ENCODE peak calls at places on chromosomes 11 and 22, in four cellular contexts. J, T, Y and C are unnamed samples. For H3K4me1, the result is how much of the 10 kb centered on the place peaks cover.

GRCh38 chr11:36738292-36738861 is 140.3 kb upstream of the RAG2 start:
- ATAC-seq in Y (no peak), J (no peak), T (no peak), C (no peak)

GRCh38 chr11:44404736-44405395 is 94.9 kb upstream of the ALX4 start:
- ATAC-seq in T (no peak), J (no peak), Y (no peak), C (no peak)

GRCh38 chr22:31692186-31692886 is 30.3 kb upstream of the PISD start:
- ATAC-seq in Y (no peak), T (peak), J (no peak), C (no peak)

GRCh38 chr11:102589047-102589459 is 36.1 kb downstream of the MMP20 start:
- ATAC-seq in J (peak), T (no peak), Y (no peak), C (no peak)

GRCh38 chr11:3123761-3124733 is 41.1 kb downstream of the OSBPL5 start:
- ATAC-seq in J (peak), T (peak), Y (peak), C (peak)

GRCh38 chr11:44806631-44807030 is 79.9 kb downstream of the TSPAN18 start:
- ATAC-seq in Y (no peak), T (no peak), J (no peak), C (no peak)

GRCh38 chr22:36808611-36809344 is 8.1 kb downstream of the PVALB start:
- ATAC-seq in Y (no peak), J (no peak), T (no peak), C (no peak)

GRCh38 chr22:36234919-36235318 is 4.4 kb downstream of the APOL2 start:
- ATAC-seq in Y (no peak), T (no peak), J (no peak), C (no peak)

GRCh38 chr11:68120212-68121066 is 749 bp downstream of the CHKA start:
- ATAC-seq in Y (no peak), T (peak), J (peak), C (peak)

GRCh38 chr11:34599406-34599901 is 21.4 kb upstream of the EHF start:
- ATAC-seq in Y (no peak), J (no peak), T (peak), C (no peak)

GRCh38 chr11:26626346-26626745 is 54.3 kb upstream of the MUC15 start:
- ATAC-seq in J (no peak), Y (no peak), T (no peak), C (no peak)

GRCh38 chr11:65576867-65577755 is 1.3 kb downstream of the EHBP1L1 start:
- ATAC-seq in Y (peak), J (peak), T (peak), C (peak)

GRCh38 chr22:28978158-28978557 is 83.5 kb downstream of the C22orf31 start:
- ATAC-seq in Y (no peak), J (no peak), T (no peak), C (no peak)

GRCh38 chr11:33021937-33022336 is 6.3 kb downstream of the DEPDC7 start:
- ATAC-seq in T (peak), Y (no peak), J (no peak), C (no peak)

GRCh38 chr11:13110929-13111812 is 102.1 kb downstream of the RASSF10 start:
- ATAC-seq in J (no peak), T (no peak), Y (no peak), C (peak)

GRCh38 chr11:119461250-119461963 is 38.4 kb upstream of the THY1 start:
- ATAC-seq in Y (no peak), T (peak), J (no peak), C (no peak)

GRCh38 chr11:92932023-92932422 is 37.4 kb upstream of the MTNR1B start:
- ATAC-seq in J (no peak), Y (no peak), T (peak), C (no peak)

GRCh38 chr11:86449993-86450629 is 75.4 kb downstream of the CCDC81 start:
- ATAC-seq in T (no peak), Y (no peak), J (no peak), C (no peak)

GRCh38 chr11:8810331-8811301 is 100.4 kb upstream of the AKIP1 start:
- ATAC-seq in Y (peak), J (peak), T (peak), C (peak)

GRCh38 chr22:47000256-47000655 is 237.8 kb downstream of the TBC1D22A start:
- ATAC-seq in J (no peak), T (no peak), Y (no peak), C (no peak)

GRCh38 chr11:102703826-102704493 is 1.6 kb downstream of the MMP27 start:
- ATAC-seq in T (no peak), Y (no peak), J (no peak), C (no peak)

GRCh38 chr11:123196060-123196714 is 1.1 kb upstream of the CLMP start:
- ATAC-seq in J (peak), Y (no peak), T (no peak), C (no peak)

GRCh38 chr11:112728716-112729115 is 232.5 kb upstream of the NCAM1 start:
- ATAC-seq in J (no peak), Y (no peak), T (no peak), C (no peak)

GRCh38 chr22:44341431-44342346 is 28.9 kb upstream of the SHISAL1 start:
- ATAC-seq in T (peak), Y (no peak), J (peak), C (peak)

GRCh38 chr22:21660904-21661303 is 4.9 kb upstream of the PPIL2 start:
- ATAC-seq in Y (no peak), J (no peak), T (no peak), C (no peak)

GRCh38 chr22:18096823-18097222 is 13.8 kb upstream of the TUBA8 start:
- ATAC-seq in T (no peak), J (no peak), Y (no peak), C (no peak)

GRCh38 chr22:24105661-24106060 is 75.6 kb upstream of the SUSD2 start:
- ATAC-seq in T (no peak), J (no peak), Y (no peak), C (no peak)

GRCh38 chr11:128777369-128778011 is 83.6 kb downstream of the FLI1 start:
- ATAC-seq in T (no peak), J (no peak), Y (no peak), C (no peak)

DNA sequence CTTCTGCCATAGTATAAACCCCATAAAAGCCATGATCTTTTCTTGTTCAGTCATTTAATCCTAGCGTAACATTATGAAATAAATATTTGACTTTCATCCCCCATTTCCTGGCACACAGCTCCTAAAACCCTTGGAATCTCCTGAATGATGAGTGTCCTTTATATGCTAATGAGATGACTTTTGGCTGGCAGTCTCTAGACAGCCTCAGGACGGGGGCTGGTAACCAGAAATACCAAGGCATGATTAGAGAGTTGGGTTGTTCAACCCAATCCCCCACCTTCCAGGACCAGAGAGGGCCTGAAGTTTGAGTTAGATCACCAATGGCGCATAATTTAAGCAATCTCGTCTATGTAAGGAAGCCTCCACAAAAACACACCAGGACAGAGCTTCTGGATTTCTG is 1246.1 kb upstream of the TENM4 start:
- ATAC-seq in T (no peak), Y (no peak), J (no peak), C (no peak)
- H3K4me1 ChIP-seq in T (under half), Y (under half), J (under half), C (under half)

GRCh38 chr11:105033344-105033743 is 1.6 kb downstream of the CASP1 start:
- ATAC-seq in T (no peak), J (peak), Y (no peak), C (peak)
- H3K4me3 ChIP-seq in T (peak), J (peak), Y (no peak), C (peak)

GRCh38 chr11:126197277-126197939 is 14.0 kb downstream of the RPUSD4 start:
- ATAC-seq in T (peak), J (peak), Y (no peak), C (no peak)
- H3K27ac ChIP-seq in T (no peak), J (no peak), Y (no peak), C (no peak)

GRCh38 chr22:40397436-40397835 is 27.0 kb downstream of the SGSM3 start:
- ATAC-seq in T (peak), Y (no peak), J (no peak), C (no peak)
- H3K4me1 ChIP-seq in T (under half), Y (under half), J (under half), C (under half)

DNA sequence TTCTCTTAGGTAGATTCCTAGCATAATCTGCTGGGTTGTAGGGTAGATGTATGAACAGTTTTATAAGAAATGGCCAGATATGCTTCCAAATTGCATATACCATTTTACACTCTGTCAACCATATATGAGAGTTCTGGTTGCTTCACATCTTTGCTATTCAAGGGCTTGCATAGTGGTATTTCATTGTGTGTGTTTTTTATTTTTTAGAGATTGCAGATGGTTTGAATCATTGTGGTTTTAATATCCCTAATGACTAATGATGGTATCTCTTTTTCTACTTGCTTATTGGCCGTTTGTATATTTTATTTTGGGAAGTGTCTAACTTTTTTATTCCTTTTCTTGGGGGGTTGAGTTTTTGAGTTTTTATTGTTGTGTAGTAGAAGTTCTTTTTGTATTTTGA is 26.9 kb downstream of the RNF214 start:
- ATAC-seq in T (peak), Y (no peak), J (no peak), C (no peak)
- H3K4me3 ChIP-seq in T (no peak), Y (no peak), J (no peak), C (no peak)